ENCODE peak calls at places on chromosomes 2 and 18, in nine cellular contexts. N, H, Z, O, L, K, M, R and T are unnamed samples.

GRCh38 chr2:75489682-75490180 is 71.0 kb downstream of the EVA1A start:
- DNase-seq in N (no peak), H (no peak), Z (no peak), O (no peak), L (no peak), K (no peak), M (no peak), R (no peak), T (no peak)

GRCh38 chr2:60880988-60881932 is at the start of gene REL:
- DNase-seq in N (peak), H (peak), Z (peak), O (peak), L (peak), K (peak), M (peak), R (peak), T (peak)

GRCh38 chr2:45705233-45705632 is 53.8 kb downstream of the PRKCE start:
- DNase-seq in N (peak), H (no peak), Z (no peak), O (no peak), L (no peak), K (no peak), M (no peak), R (no peak), T (no peak)

GRCh38 chr2:80244905-80245584 is 59.5 kb downstream of the LRRTM1 start:
- DNase-seq in N (no peak), H (no peak), Z (no peak), O (no peak), L (no peak), K (no peak), M (no peak), R (no peak), T (no peak)

GRCh38 chr2:123128951-123129350 is 896.1 kb upstream of the CNTNAP5 start:
- DNase-seq in N (no peak), H (no peak), Z (no peak), O (no peak), L (no peak), K (no peak), M (no peak), R (no peak), T (no peak)

GRCh38 chr18:26548144-26549102 is at the start of gene KCTD1:
- DNase-seq in N (peak), H (peak), Z (peak), O (peak), L (peak), K (peak), M (peak), R (peak), T (peak)

GRCh38 chr2:16177671-16178180 is 237.4 kb downstream of the MYCN start:
- DNase-seq in N (no peak), H (no peak), Z (no peak), O (no peak), L (no peak), K (no peak), M (no peak), R (no peak), T (no peak)

GRCh38 chr2:96768083-96768561 is 7.4 kb downstream of the CNNM4 start:
- DNase-seq in N (no peak), H (no peak), Z (no peak), O (peak), L (no peak), K (no peak), M (no peak), R (no peak), T (no peak)

GRCh38 chr2:46645681-46646162 is 166.4 kb downstream of the TMEM247 start:
- DNase-seq in N (peak), H (no peak), Z (peak), O (no peak), L (no peak), K (no peak), M (peak), R (no peak), T (no peak)

GRCh38 chr2:20099780-20100179 is 48.4 kb upstream of the LAPTM4A start:
- DNase-seq in N (no peak), H (no peak), Z (no peak), O (no peak), L (no peak), K (no peak), M (no peak), R (no peak), T (no peak)

GRCh38 chr18:22322251-22322691 is 95.4 kb downstream of the CTAGE1 start:
- DNase-seq in N (no peak), H (no peak), Z (no peak), O (no peak), L (no peak), K (no peak), M (no peak), R (no peak), T (no peak)

GRCh38 chr2:217434183-217434620 is 568.6 kb downstream of the TNS1 start:
- DNase-seq in N (peak), H (peak), Z (peak), O (peak), L (peak), K (peak), M (peak), R (peak), T (peak)

GRCh38 chr2:69204654-69205053 is 182.4 kb downstream of the GFPT1 start:
- DNase-seq in N (no peak), H (no peak), Z (no peak), O (no peak), L (no peak), K (no peak), M (no peak), R (no peak), T (no peak)

GRCh38 chr2:43848174-43848573 is 9.4 kb downstream of the ABCG8 start:
- DNase-seq in N (no peak), H (no peak), Z (no peak), O (peak), L (no peak), K (no peak), M (no peak), R (no peak), T (no peak)

GRCh38 chr18:830315-830901 is 18.4 kb upstream of the YES1 start:
- DNase-seq in N (no peak), H (no peak), Z (peak), O (peak), L (no peak), K (peak), M (peak), R (no peak), T (no peak)

GRCh38 chr2:73218298-73218697 is 4.3 kb downstream of the SMYD5 start:
- DNase-seq in N (no peak), H (peak), Z (peak), O (no peak), L (no peak), K (no peak), M (peak), R (no peak), T (no peak)

GRCh38 chr2:182553483-182553882 is 126.6 kb upstream of the PDE1A start:
- DNase-seq in N (no peak), H (no peak), Z (no peak), O (no peak), L (no peak), K (no peak), M (no peak), R (no peak), T (no peak)

GRCh38 chr18:37456395-37456794 is 109.2 kb downstream of the CELF4 start:
- DNase-seq in N (no peak), H (no peak), Z (no peak), O (no peak), L (no peak), K (no peak), M (no peak), R (no peak), T (no peak)

GRCh38 chr18:11002796-11003195 is 146.6 kb downstream of the PIEZO2 start:
- DNase-seq in N (no peak), H (no peak), Z (no peak), O (no peak), L (no peak), K (no peak), M (no peak), R (no peak), T (no peak)

GRCh38 chr2:212076456-212076855 is 462.1 kb downstream of the ERBB4 start:
- DNase-seq in N (no peak), H (no peak), Z (no peak), O (no peak), L (no peak), K (no peak), M (no peak), R (no peak), T (no peak)

GRCh38 chr2:78532762-78533399 is 492.6 kb upstream of the REG3G start:
- DNase-seq in N (no peak), H (no peak), Z (no peak), O (no peak), L (no peak), K (no peak), M (no peak), R (no peak), T (no peak)

GRCh38 chr18:36947820-36948348 is 119.0 kb downstream of the KIAA1328 start:
- DNase-seq in N (no peak), H (no peak), Z (no peak), O (no peak), L (no peak), K (no peak), M (no peak), R (no peak), T (no peak)

GRCh38 chr2:62478093-62478580 is 27.9 kb downstream of the TMEM17 start:
- DNase-seq in N (no peak), H (no peak), Z (no peak), O (peak), L (no peak), K (peak), M (no peak), R (no peak), T (no peak)

GRCh38 chr2:44168684-44169154 is at the start of gene PPM1B:
- DNase-seq in N (peak), H (peak), Z (no peak), O (no peak), L (peak), K (no peak), M (no peak), R (peak), T (no peak)

GRCh38 chr18:79753391-79753851 is 44.3 kb upstream of the KCNG2 start:
- DNase-seq in N (no peak), H (peak), Z (no peak), O (no peak), L (peak), K (no peak), M (no peak), R (no peak), T (peak)

DNA sequence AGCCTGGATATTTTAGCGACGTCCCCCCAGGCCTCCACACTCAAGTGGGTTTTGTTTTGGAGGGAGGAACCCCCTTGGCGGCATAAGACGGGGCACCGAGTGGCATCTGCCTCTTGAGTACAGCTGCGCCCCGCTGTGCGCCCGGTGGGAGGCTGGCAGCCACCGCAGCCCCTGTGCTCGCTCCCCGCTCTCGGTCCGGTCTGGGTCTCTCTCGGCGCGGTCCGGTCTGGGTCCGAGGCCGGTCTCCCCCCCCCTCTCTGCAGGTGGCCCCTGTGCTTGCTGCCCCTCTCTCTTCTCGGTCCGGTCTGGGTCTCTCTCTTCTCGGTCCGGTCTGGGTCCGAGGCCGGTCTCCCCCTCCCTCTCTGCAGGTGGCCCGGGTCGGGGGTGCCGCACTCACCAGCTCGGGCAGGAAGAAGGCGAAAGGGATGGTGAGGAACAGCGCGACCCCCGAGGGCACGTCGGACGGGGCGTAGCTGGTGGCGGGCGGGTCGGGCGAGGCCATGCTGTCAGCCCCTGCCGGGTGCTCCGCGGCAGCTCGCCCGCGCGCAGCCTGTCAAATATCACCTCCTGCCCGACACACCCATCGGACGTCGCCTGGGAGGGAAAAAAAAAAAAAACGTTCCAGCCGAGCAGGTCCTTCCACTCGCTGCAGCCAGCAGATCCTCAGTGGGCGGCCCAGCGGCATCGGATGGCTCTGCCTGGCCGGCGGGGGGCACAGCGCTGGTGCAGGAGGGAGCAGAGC is at the start of gene MALL:
- DNase-seq in N (peak), H (peak), Z (no peak), O (no peak), L (no peak), K (peak), M (peak), R (no peak), T (no peak)
- H3K27ac ChIP-seq in N (peak), H (peak), Z (no peak), O (no peak), L (peak), K (peak), M (peak), R (no peak), T (no peak)

GRCh38 chr2:32356735-32357544 is at the start of gene BIRC6:
- DNase-seq in N (peak), H (peak), Z (peak), O (peak), L (peak), K (peak), M (peak), R (peak), T (peak)

GRCh38 chr2:32360416-32360815 is 3.6 kb downstream of the BIRC6 start:
- DNase-seq in N (no peak), H (no peak), Z (no peak), O (no peak), L (no peak), K (no peak), M (peak), R (no peak), T (no peak)

GRCh38 chr2:32357545-32358482 is 991 bp downstream of the BIRC6 start:
- DNase-seq in N (peak), H (peak), Z (peak), O (peak), L (peak), K (peak), M (peak), R (peak), T (no peak)

GRCh38 chr2:32355976-32356734 is 668 bp upstream of the BIRC6 start:
- DNase-seq in N (no peak), H (no peak), Z (no peak), O (no peak), L (no peak), K (no peak), M (no peak), R (no peak), T (no peak)
- H3K4me3 ChIP-seq in N (peak), H (peak), Z (peak), O (peak), L (peak), K (peak), M (peak), R (peak), T (peak)

DNA sequence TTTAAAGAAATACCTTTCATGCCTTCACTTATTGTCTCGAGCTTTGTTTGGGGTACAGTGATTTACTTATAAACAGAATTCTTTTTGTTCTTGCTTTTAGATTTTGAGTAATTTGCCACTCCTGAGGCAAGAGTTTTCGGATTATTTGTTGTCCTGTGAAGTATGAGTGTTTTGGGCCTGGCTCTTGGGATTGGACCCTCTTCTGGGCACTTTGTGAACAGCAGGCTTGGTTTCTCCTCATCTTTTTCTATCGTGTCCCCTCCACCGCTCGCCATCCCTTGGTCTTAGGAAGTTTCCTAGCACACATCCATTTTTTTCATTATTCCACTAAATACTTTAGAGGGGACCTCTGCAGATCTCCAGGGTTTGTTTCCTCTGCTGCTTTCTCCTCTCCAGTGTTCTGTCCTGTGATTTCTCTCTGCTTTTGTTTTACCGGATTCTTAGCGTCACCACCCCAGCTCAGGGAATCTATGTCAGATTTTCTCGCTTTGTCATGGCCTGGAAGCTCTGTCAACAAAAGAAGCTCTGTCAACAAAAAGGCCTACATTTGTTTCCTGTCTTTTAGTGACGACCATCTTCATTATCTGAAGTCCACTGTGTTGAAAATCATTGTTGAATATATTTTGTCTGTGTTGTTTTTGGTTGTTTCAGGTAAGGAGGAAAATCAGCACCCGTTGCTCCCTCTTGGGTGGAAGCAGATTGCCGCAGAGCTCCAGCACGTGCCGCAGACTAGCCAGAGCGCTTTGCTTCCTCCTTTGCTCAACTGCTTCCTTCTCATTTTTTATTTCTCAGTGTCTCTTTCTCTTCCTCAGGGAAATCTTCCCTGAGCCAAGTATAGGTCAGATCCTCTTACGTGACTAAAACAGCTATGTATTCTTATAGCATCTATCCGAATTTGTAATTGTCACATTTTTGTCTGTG is 27.8 kb downstream of the ANKRD62 start:
- DNase-seq in N (peak), H (no peak), Z (peak), O (no peak), L (no peak), K (peak), M (no peak), R (no peak), T (no peak)
- TF ChIP-seq CTCF in N (peak), H (peak), Z (peak), O (peak), L (no peak), K (no peak), M (peak), R (peak), T (no peak)

GRCh38 chr2:4556136-4556535 is 852.8 kb downstream of the DCDC2C start:
- DNase-seq in N (no peak), H (no peak), Z (peak), O (no peak), L (no peak), K (peak), M (no peak), R (no peak), T (no peak)

GRCh38 chr2:4561206-4561605 is 857.8 kb downstream of the DCDC2C start:
- DNase-seq in N (no peak), H (no peak), Z (no peak), O (peak), L (no peak), K (no peak), M (no peak), R (no peak), T (no peak)
- H3K27ac ChIP-seq in N (no peak), H (no peak), Z (no peak), O (no peak), L (no peak), K (no peak), M (no peak), R (no peak), T (no peak)